ENCODE peak calls at places on chromosomes 4 and X, in six cellular contexts. One of them, this sample, is unnamed. For H3K4me1, the result is how much of the 10 kb centered on the place peaks cover.

GRCh38 chrX:41381685-41382084 is 47.7 kb downstream of the DDX3X start:
- DNase-seq in OCI-LY7: no peak
- DNase-seq in IMR-90: peak
- DNase-seq in mammary epithelial cell: peak
- DNase-seq in HCT116: peak
- DNase-seq in endothelial cell of umbilical vein: peak
- DNase-seq in this sample: peak

GRCh38 chr4:156939801-156940200 is 31.8 kb downstream of the PDGFC start:
- DNase-seq in OCI-LY7: no peak
- DNase-seq in IMR-90: no peak
- DNase-seq in mammary epithelial cell: peak
- DNase-seq in HCT116: no peak
- DNase-seq in endothelial cell of umbilical vein: peak
- DNase-seq in this sample: peak

GRCh38 chr4:132526652-132527051 is 622.4 kb upstream of the PCDH10 start:
- DNase-seq in OCI-LY7: no peak
- DNase-seq in IMR-90: no peak
- DNase-seq in mammary epithelial cell: no peak
- DNase-seq in HCT116: no peak
- DNase-seq in endothelial cell of umbilical vein: no peak
- DNase-seq in this sample: no peak

GRCh38 chr4:44583393-44583792 is 68.0 kb downstream of the YIPF7 start:
- DNase-seq in OCI-LY7: peak
- DNase-seq in IMR-90: no peak
- DNase-seq in mammary epithelial cell: peak
- DNase-seq in HCT116: no peak
- DNase-seq in endothelial cell of umbilical vein: no peak
- DNase-seq in this sample: no peak

GRCh38 chr4:94635172-94635571 is 122.6 kb upstream of the BMPR1B start:
- DNase-seq in OCI-LY7: no peak
- DNase-seq in IMR-90: peak
- DNase-seq in mammary epithelial cell: peak
- DNase-seq in HCT116: no peak
- DNase-seq in endothelial cell of umbilical vein: no peak
- DNase-seq in this sample: peak

GRCh38 chrX:23052324-23052723 is 52.6 kb downstream of the DDX53 start:
- DNase-seq in OCI-LY7: no peak
- DNase-seq in IMR-90: no peak
- DNase-seq in mammary epithelial cell: no peak
- DNase-seq in HCT116: no peak
- DNase-seq in endothelial cell of umbilical vein: no peak
- DNase-seq in this sample: no peak

GRCh38 chr4:7650606-7651400 is 216.1 kb upstream of the PSAPL1 start:
- DNase-seq in OCI-LY7: peak
- DNase-seq in IMR-90: no peak
- DNase-seq in mammary epithelial cell: peak
- DNase-seq in HCT116: peak
- DNase-seq in endothelial cell of umbilical vein: no peak
- DNase-seq in this sample: peak

GRCh38 chr4:121177238-121178137 is 13.4 kb upstream of the TNIP3 start:
- DNase-seq in OCI-LY7: no peak
- DNase-seq in IMR-90: no peak
- DNase-seq in mammary epithelial cell: no peak
- DNase-seq in HCT116: no peak
- DNase-seq in endothelial cell of umbilical vein: no peak
- DNase-seq in this sample: no peak

GRCh38 chrX:74490249-74490648 is 69.0 kb downstream of the SLC16A2 start:
- DNase-seq in OCI-LY7: no peak
- DNase-seq in IMR-90: no peak
- DNase-seq in mammary epithelial cell: no peak
- DNase-seq in HCT116: no peak
- DNase-seq in endothelial cell of umbilical vein: no peak
- DNase-seq in this sample: no peak

GRCh38 chrX:74493806-74494205 is 72.5 kb downstream of the SLC16A2 start:
- DNase-seq in OCI-LY7: no peak
- DNase-seq in IMR-90: no peak
- DNase-seq in mammary epithelial cell: no peak
- DNase-seq in HCT116: no peak
- DNase-seq in endothelial cell of umbilical vein: no peak
- DNase-seq in this sample: no peak

GRCh38 chrX:74492720-74493201 is 71.5 kb downstream of the SLC16A2 start:
- DNase-seq in OCI-LY7: peak
- DNase-seq in IMR-90: no peak
- DNase-seq in mammary epithelial cell: no peak
- DNase-seq in HCT116: no peak
- DNase-seq in endothelial cell of umbilical vein: no peak
- DNase-seq in this sample: no peak
- TF ChIP-seq CTCF in OCI-LY7: no peak
- TF ChIP-seq CTCF in IMR-90: peak
- TF ChIP-seq CTCF in mammary epithelial cell: no peak
- TF ChIP-seq CTCF in HCT116: no peak
- TF ChIP-seq CTCF in endothelial cell of umbilical vein: no peak
- TF ChIP-seq CTCF in this sample: no peak

GRCh38 chr4:38926917-38927316 is 59.3 kb downstream of the FAM114A1 start:
- DNase-seq in OCI-LY7: no peak
- DNase-seq in IMR-90: no peak
- DNase-seq in mammary epithelial cell: no peak
- DNase-seq in HCT116: no peak
- DNase-seq in endothelial cell of umbilical vein: no peak
- DNase-seq in this sample: no peak

GRCh38 chr4:38925492-38926418 is 58.1 kb downstream of the FAM114A1 start:
- DNase-seq in OCI-LY7: no peak
- DNase-seq in IMR-90: no peak
- DNase-seq in mammary epithelial cell: no peak
- DNase-seq in HCT116: no peak
- DNase-seq in endothelial cell of umbilical vein: no peak
- DNase-seq in this sample: no peak

GRCh38 chr4:38923746-38924145 is 56.1 kb downstream of the FAM114A1 start:
- DNase-seq in OCI-LY7: no peak
- DNase-seq in IMR-90: no peak
- DNase-seq in mammary epithelial cell: no peak
- DNase-seq in HCT116: no peak
- DNase-seq in endothelial cell of umbilical vein: no peak
- DNase-seq in this sample: no peak

GRCh38 chr4:38921151-38921550 is 53.5 kb downstream of the FAM114A1 start:
- DNase-seq in OCI-LY7: no peak
- DNase-seq in IMR-90: no peak
- DNase-seq in mammary epithelial cell: no peak
- DNase-seq in HCT116: no peak
- DNase-seq in endothelial cell of umbilical vein: no peak
- DNase-seq in this sample: no peak

GRCh38 chr4:38924266-38924827 is 56.7 kb downstream of the FAM114A1 start:
- DNase-seq in OCI-LY7: no peak
- DNase-seq in IMR-90: no peak
- DNase-seq in mammary epithelial cell: no peak
- DNase-seq in HCT116: no peak
- DNase-seq in endothelial cell of umbilical vein: no peak
- DNase-seq in this sample: no peak
- H3K4me1 ChIP-seq in OCI-LY7: under half
- H3K4me1 ChIP-seq in IMR-90: under half
- H3K4me1 ChIP-seq in mammary epithelial cell: under half
- H3K4me1 ChIP-seq in HCT116: under half
- H3K4me1 ChIP-seq in endothelial cell of umbilical vein: under half
- H3K4me1 ChIP-seq in this sample: under half

GRCh38 chr4:4289575-4289929 is 402 bp downstream of the LYAR start:
- DNase-seq in OCI-LY7: no peak
- DNase-seq in IMR-90: no peak
- DNase-seq in mammary epithelial cell: no peak
- DNase-seq in HCT116: no peak
- DNase-seq in endothelial cell of umbilical vein: no peak
- DNase-seq in this sample: no peak

GRCh38 chr4:4289055-4289454 is 899 bp downstream of the LYAR start:
- DNase-seq in OCI-LY7: peak
- DNase-seq in IMR-90: no peak
- DNase-seq in mammary epithelial cell: no peak
- DNase-seq in HCT116: no peak
- DNase-seq in endothelial cell of umbilical vein: no peak
- DNase-seq in this sample: no peak

GRCh38 chr4:4288098-4288497 is 1.9 kb downstream of the LYAR start:
- DNase-seq in OCI-LY7: no peak
- DNase-seq in IMR-90: no peak
- DNase-seq in mammary epithelial cell: no peak
- DNase-seq in HCT116: no peak
- DNase-seq in endothelial cell of umbilical vein: no peak
- DNase-seq in this sample: no peak

GRCh38 chr4:4281787-4282186 is 8.2 kb downstream of the LYAR start:
- DNase-seq in OCI-LY7: no peak
- DNase-seq in IMR-90: no peak
- DNase-seq in mammary epithelial cell: no peak
- DNase-seq in HCT116: no peak
- DNase-seq in endothelial cell of umbilical vein: no peak
- DNase-seq in this sample: no peak

GRCh38 chr4:4284827-4285618 is 4.9 kb downstream of the LYAR start:
- DNase-seq in OCI-LY7: no peak
- DNase-seq in IMR-90: no peak
- DNase-seq in mammary epithelial cell: peak
- DNase-seq in HCT116: no peak
- DNase-seq in endothelial cell of umbilical vein: no peak
- DNase-seq in this sample: peak
- H2AFZ ChIP-seq in OCI-LY7: no peak
- H2AFZ ChIP-seq in IMR-90: no peak
- H2AFZ ChIP-seq in mammary epithelial cell: no peak
- H2AFZ ChIP-seq in HCT116: no peak
- H2AFZ ChIP-seq in endothelial cell of umbilical vein: no peak
- H2AFZ ChIP-seq in this sample: no peak

GRCh38 chr4:4259484-4260100 is 11.6 kb upstream of the TMEM128 start:
- DNase-seq in OCI-LY7: no peak
- DNase-seq in IMR-90: no peak
- DNase-seq in mammary epithelial cell: no peak
- DNase-seq in HCT116: no peak
- DNase-seq in endothelial cell of umbilical vein: no peak
- DNase-seq in this sample: no peak

GRCh38 chr4:4256799-4257198 is 8.8 kb upstream of the TMEM128 start:
- DNase-seq in OCI-LY7: peak
- DNase-seq in IMR-90: no peak
- DNase-seq in mammary epithelial cell: peak
- DNase-seq in HCT116: no peak
- DNase-seq in endothelial cell of umbilical vein: no peak
- DNase-seq in this sample: no peak

GRCh38 chr4:4254666-4255065 is 6.6 kb upstream of the TMEM128 start:
- DNase-seq in OCI-LY7: no peak
- DNase-seq in IMR-90: no peak
- DNase-seq in mammary epithelial cell: no peak
- DNase-seq in HCT116: no peak
- DNase-seq in endothelial cell of umbilical vein: no peak
- DNase-seq in this sample: no peak

DNA sequence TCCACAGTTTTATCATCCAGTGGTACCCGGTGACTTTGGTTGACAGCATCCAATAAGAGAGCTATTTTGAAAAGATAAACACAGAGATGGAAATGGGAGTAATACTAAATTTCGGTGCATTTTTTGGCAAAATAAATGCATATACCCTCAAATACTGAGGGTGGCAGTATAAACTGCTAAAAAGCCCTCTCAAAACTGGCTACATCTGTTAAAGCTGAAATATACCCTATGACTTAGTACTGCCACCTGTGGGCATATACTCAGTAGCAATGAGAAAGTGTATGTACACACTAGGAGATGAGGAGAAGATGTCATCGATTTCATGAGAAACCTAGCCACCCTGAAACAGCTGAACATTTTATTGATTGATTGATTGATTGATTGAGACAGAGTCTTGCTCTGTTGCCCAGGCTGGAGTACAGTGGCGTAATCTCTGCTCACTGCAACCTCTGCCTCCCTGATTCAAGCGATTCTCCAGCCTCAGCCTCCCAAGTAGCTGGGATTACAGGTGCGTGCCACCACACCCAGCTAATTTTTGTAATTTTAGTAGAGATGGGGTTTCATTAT is 12.2 kb upstream of the TMEM128 start:
- DNase-seq in OCI-LY7: peak
- DNase-seq in IMR-90: peak
- DNase-seq in mammary epithelial cell: peak
- DNase-seq in HCT116: peak
- DNase-seq in endothelial cell of umbilical vein: peak
- DNase-seq in this sample: peak
- TF ChIP-seq CTCF in OCI-LY7: peak
- TF ChIP-seq CTCF in IMR-90: peak
- TF ChIP-seq CTCF in mammary epithelial cell: peak
- TF ChIP-seq CTCF in HCT116: peak
- TF ChIP-seq CTCF in endothelial cell of umbilical vein: peak
- TF ChIP-seq CTCF in this sample: peak

GRCh38 chr4:183099537-183100297 is 660 bp downstream of the WWC2 start:
- DNase-seq in OCI-LY7: no peak
- DNase-seq in IMR-90: no peak
- DNase-seq in mammary epithelial cell: peak
- DNase-seq in HCT116: no peak
- DNase-seq in endothelial cell of umbilical vein: peak
- DNase-seq in this sample: no peak
- H3K4me1 ChIP-seq in OCI-LY7: under half
- H3K4me1 ChIP-seq in IMR-90: under half
- H3K4me1 ChIP-seq in mammary epithelial cell: under half
- H3K4me1 ChIP-seq in HCT116: under half
- H3K4me1 ChIP-seq in endothelial cell of umbilical vein: under half
- H3K4me1 ChIP-seq in this sample: under half

GRCh38 chr4:128393111-128393704 is 105.6 kb upstream of the PGRMC2 start:
- DNase-seq in OCI-LY7: no peak
- DNase-seq in IMR-90: peak
- DNase-seq in mammary epithelial cell: no peak
- DNase-seq in HCT116: no peak
- DNase-seq in endothelial cell of umbilical vein: peak
- DNase-seq in this sample: peak

GRCh38 chr4:128390475-128390996 is 102.9 kb upstream of the PGRMC2 start:
- DNase-seq in OCI-LY7: no peak
- DNase-seq in IMR-90: no peak
- DNase-seq in mammary epithelial cell: no peak
- DNase-seq in HCT116: no peak
- DNase-seq in endothelial cell of umbilical vein: no peak
- DNase-seq in this sample: no peak

DNA sequence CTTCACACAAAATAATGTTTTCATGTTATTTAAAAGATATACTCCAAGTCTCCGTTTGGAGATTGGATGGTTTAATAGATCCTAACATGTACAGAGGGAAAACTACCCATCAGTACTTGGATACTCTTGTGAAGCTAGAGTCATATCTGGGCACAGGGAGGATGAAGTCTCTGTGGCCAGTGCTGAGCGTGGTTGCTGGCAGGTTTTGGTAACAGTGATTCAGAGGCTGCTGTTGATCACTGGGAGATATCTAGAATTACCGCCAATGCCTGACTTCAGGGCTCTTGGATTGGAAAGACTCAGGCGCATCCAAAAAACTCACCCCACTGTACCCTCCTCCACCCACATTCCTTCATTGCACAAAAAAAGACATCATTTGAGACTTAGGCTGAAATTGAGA is 107.2 kb upstream of the PGRMC2 start:
- DNase-seq in OCI-LY7: no peak
- DNase-seq in IMR-90: peak
- DNase-seq in mammary epithelial cell: peak
- DNase-seq in HCT116: no peak
- DNase-seq in endothelial cell of umbilical vein: no peak
- DNase-seq in this sample: peak
- H2AFZ ChIP-seq in OCI-LY7: no peak
- H2AFZ ChIP-seq in IMR-90: no peak
- H2AFZ ChIP-seq in mammary epithelial cell: no peak
- H2AFZ ChIP-seq in HCT116: no peak
- H2AFZ ChIP-seq in endothelial cell of umbilical vein: no peak
- H2AFZ ChIP-seq in this sample: no peak

This sample was measured in fibroblast of lung.